ENCODE peak calls at places on chromosome 2, in five cellular contexts. One of them, this sample, is unnamed.

GRCh38 chr2:135245055-135245454 is 193.0 kb downstream of the RAB3GAP1 start:
- DNase-seq in upper lobe of right lung: no peak
- DNase-seq in osteocyte: no peak
- DNase-seq in GM10248: no peak
- DNase-seq in thoracic aorta: no peak
- DNase-seq in this sample: no peak

GRCh38 chr2:238083919-238084318 is 16.2 kb upstream of the ESPNL start:
- DNase-seq in upper lobe of right lung: no peak
- DNase-seq in osteocyte: peak
- DNase-seq in GM10248: no peak
- DNase-seq in thoracic aorta: no peak
- DNase-seq in this sample: no peak

GRCh38 chr2:8821276-8822217 is 15.9 kb downstream of the KIDINS220 start:
- DNase-seq in upper lobe of right lung: no peak
- DNase-seq in osteocyte: no peak
- DNase-seq in GM10248: no peak
- DNase-seq in thoracic aorta: peak
- DNase-seq in this sample: no peak

GRCh38 chr2:98461650-98462049 is 17.0 kb downstream of the INPP4A start:
- DNase-seq in upper lobe of right lung: no peak
- DNase-seq in osteocyte: no peak
- DNase-seq in GM10248: no peak
- DNase-seq in thoracic aorta: no peak
- DNase-seq in this sample: no peak

GRCh38 chr2:112155331-112156151 is 17.4 kb downstream of the FBLN7 start:
- DNase-seq in upper lobe of right lung: peak
- DNase-seq in osteocyte: no peak
- DNase-seq in GM10248: no peak
- DNase-seq in thoracic aorta: no peak
- DNase-seq in this sample: no peak

GRCh38 chr2:233470007-233470687 is 96.4 kb downstream of the USP40 start:
- DNase-seq in upper lobe of right lung: peak
- DNase-seq in osteocyte: no peak
- DNase-seq in GM10248: no peak
- DNase-seq in thoracic aorta: no peak
- DNase-seq in this sample: no peak

GRCh38 chr2:97688062-97688827 is 18.7 kb downstream of the C2orf92 start:
- DNase-seq in upper lobe of right lung: no peak
- DNase-seq in osteocyte: peak
- DNase-seq in GM10248: peak
- DNase-seq in thoracic aorta: no peak
- DNase-seq in this sample: no peak

GRCh38 chr2:233990261-233990798 is 60.2 kb upstream of the SPP2 start:
- DNase-seq in upper lobe of right lung: no peak
- DNase-seq in osteocyte: no peak
- DNase-seq in GM10248: no peak
- DNase-seq in thoracic aorta: no peak
- DNase-seq in this sample: no peak

GRCh38 chr2:11530864-11531451 is 2.9 kb upstream of the GREB1 start:
- DNase-seq in upper lobe of right lung: no peak
- DNase-seq in osteocyte: peak
- DNase-seq in GM10248: no peak
- DNase-seq in thoracic aorta: no peak
- DNase-seq in this sample: no peak

GRCh38 chr2:37376421-37377186 is 32.2 kb downstream of the QPCT start:
- DNase-seq in upper lobe of right lung: no peak
- DNase-seq in osteocyte: no peak
- DNase-seq in GM10248: peak
- DNase-seq in thoracic aorta: no peak
- DNase-seq in this sample: peak

GRCh38 chr2:241065355-241065803 is 36.7 kb downstream of the MTERF4 start:
- DNase-seq in upper lobe of right lung: no peak
- DNase-seq in osteocyte: peak
- DNase-seq in GM10248: no peak
- DNase-seq in thoracic aorta: no peak
- DNase-seq in this sample: peak

GRCh38 chr2:231931481-231931915 is 5.3 kb upstream of the NPPC start:
- DNase-seq in upper lobe of right lung: no peak
- DNase-seq in osteocyte: peak
- DNase-seq in GM10248: no peak
- DNase-seq in thoracic aorta: no peak
- DNase-seq in this sample: no peak

GRCh38 chr2:225668606-225669266 is 269.2 kb downstream of the NYAP2 start:
- DNase-seq in upper lobe of right lung: no peak
- DNase-seq in osteocyte: no peak
- DNase-seq in GM10248: peak
- DNase-seq in thoracic aorta: no peak
- DNase-seq in this sample: peak

GRCh38 chr2:193584001-193584400 is 1389.3 kb upstream of the TMEFF2 start:
- DNase-seq in upper lobe of right lung: no peak
- DNase-seq in osteocyte: no peak
- DNase-seq in GM10248: no peak
- DNase-seq in thoracic aorta: no peak
- DNase-seq in this sample: no peak

GRCh38 chr2:169964740-169965139 is 137.5 kb downstream of the UBR3 start:
- DNase-seq in upper lobe of right lung: no peak
- DNase-seq in osteocyte: no peak
- DNase-seq in GM10248: no peak
- DNase-seq in thoracic aorta: no peak
- DNase-seq in this sample: no peak

GRCh38 chr2:1132328-1132964 is 181.8 kb downstream of the SNTG2 start:
- DNase-seq in upper lobe of right lung: no peak
- DNase-seq in osteocyte: no peak
- DNase-seq in GM10248: no peak
- DNase-seq in thoracic aorta: no peak
- DNase-seq in this sample: no peak

GRCh38 chr2:130183500-130184373 is 1.7 kb downstream of the MZT2B start:
- DNase-seq in upper lobe of right lung: no peak
- DNase-seq in osteocyte: no peak
- DNase-seq in GM10248: no peak
- DNase-seq in thoracic aorta: no peak
- DNase-seq in this sample: no peak

GRCh38 chr2:175187378-175187777 is 5.9 kb upstream of the ATP5MC3 start:
- DNase-seq in upper lobe of right lung: no peak
- DNase-seq in osteocyte: no peak
- DNase-seq in GM10248: no peak
- DNase-seq in thoracic aorta: no peak
- DNase-seq in this sample: peak

GRCh38 chr2:182897137-182897536 is 30.7 kb upstream of the FRZB start:
- DNase-seq in upper lobe of right lung: no peak
- DNase-seq in osteocyte: no peak
- DNase-seq in GM10248: no peak
- DNase-seq in thoracic aorta: no peak
- DNase-seq in this sample: no peak

GRCh38 chr2:106638043-106638442 is 150.9 kb downstream of the CD8B2 start:
- DNase-seq in upper lobe of right lung: no peak
- DNase-seq in osteocyte: no peak
- DNase-seq in GM10248: no peak
- DNase-seq in thoracic aorta: no peak
- DNase-seq in this sample: peak

GRCh38 chr2:235766206-235766794 is 272.5 kb downstream of the AGAP1 start:
- DNase-seq in upper lobe of right lung: no peak
- DNase-seq in osteocyte: peak
- DNase-seq in GM10248: peak
- DNase-seq in thoracic aorta: peak
- DNase-seq in this sample: peak

GRCh38 chr2:178152033-178152432 is 39.8 kb downstream of the RBM45 start:
- DNase-seq in upper lobe of right lung: no peak
- DNase-seq in osteocyte: no peak
- DNase-seq in GM10248: no peak
- DNase-seq in thoracic aorta: no peak
- DNase-seq in this sample: no peak

GRCh38 chr2:221262651-221263050 is 309.5 kb downstream of the EPHA4 start:
- DNase-seq in upper lobe of right lung: no peak
- DNase-seq in osteocyte: no peak
- DNase-seq in GM10248: no peak
- DNase-seq in thoracic aorta: no peak
- DNase-seq in this sample: no peak

GRCh38 chr2:226077031-226077430 is 677.5 kb downstream of the NYAP2 start:
- DNase-seq in upper lobe of right lung: no peak
- DNase-seq in osteocyte: no peak
- DNase-seq in GM10248: no peak
- DNase-seq in thoracic aorta: no peak
- DNase-seq in this sample: no peak

GRCh38 chr2:126804347-126804746 is 94.3 kb upstream of the TEX51 start:
- DNase-seq in upper lobe of right lung: peak
- DNase-seq in osteocyte: peak
- DNase-seq in GM10248: no peak
- DNase-seq in thoracic aorta: no peak
- DNase-seq in this sample: no peak

GRCh38 chr2:191515536-191515935 is 162.4 kb upstream of the NABP1 start:
- DNase-seq in upper lobe of right lung: no peak
- DNase-seq in osteocyte: no peak
- DNase-seq in GM10248: no peak
- DNase-seq in thoracic aorta: no peak
- DNase-seq in this sample: no peak

GRCh38 chr2:27583390-27583915 is 611 bp downstream of the ZNF512 start:
- DNase-seq in upper lobe of right lung: no peak
- DNase-seq in osteocyte: no peak
- DNase-seq in GM10248: no peak
- DNase-seq in thoracic aorta: no peak
- DNase-seq in this sample: no peak

GRCh38 chr2:137161250-137161649 is 395.9 kb downstream of the THSD7B start:
- DNase-seq in upper lobe of right lung: no peak
- DNase-seq in osteocyte: no peak
- DNase-seq in GM10248: no peak
- DNase-seq in thoracic aorta: no peak
- DNase-seq in this sample: no peak

GRCh38 chr2:232190796-232191195 is 187.8 kb upstream of the ALPP start:
- DNase-seq in upper lobe of right lung: no peak
- DNase-seq in osteocyte: no peak
- DNase-seq in GM10248: no peak
- DNase-seq in thoracic aorta: no peak
- DNase-seq in this sample: no peak

GRCh38 chr2:18833941-18834340 is 244.6 kb upstream of the NT5C1B start:
- DNase-seq in upper lobe of right lung: no peak
- DNase-seq in osteocyte: no peak
- DNase-seq in GM10248: no peak
- DNase-seq in thoracic aorta: no peak
- DNase-seq in this sample: no peak

GRCh38 chr2:39513641-39514094 is 76.6 kb upstream of the MAP4K3 start:
- DNase-seq in upper lobe of right lung: no peak
- DNase-seq in osteocyte: no peak
- DNase-seq in GM10248: peak
- DNase-seq in thoracic aorta: peak
- DNase-seq in this sample: peak

GRCh38 chr2:25131253-25131566 is 37.2 kb downstream of the POMC start:
- DNase-seq in upper lobe of right lung: no peak
- DNase-seq in osteocyte: no peak
- DNase-seq in GM10248: no peak
- DNase-seq in thoracic aorta: no peak
- DNase-seq in this sample: no peak
- TF ChIP-seq CTCF in upper lobe of right lung: no peak
- TF ChIP-seq CTCF in osteocyte: no peak
- TF ChIP-seq CTCF in GM10248: no peak
- TF ChIP-seq CTCF in thoracic aorta: no peak
- TF ChIP-seq CTCF in this sample: no peak

GRCh38 chr2:166104773-166105172 is 23.0 kb downstream of the SCN1A start:
- DNase-seq in upper lobe of right lung: no peak
- DNase-seq in osteocyte: no peak
- DNase-seq in GM10248: no peak
- DNase-seq in thoracic aorta: no peak
- DNase-seq in this sample: no peak

GRCh38 chr2:166112193-166112605 is 15.6 kb downstream of the SCN1A start:
- DNase-seq in upper lobe of right lung: no peak
- DNase-seq in osteocyte: no peak
- DNase-seq in GM10248: no peak
- DNase-seq in thoracic aorta: no peak
- DNase-seq in this sample: no peak

GRCh38 chr2:166104084-166104483 is 23.7 kb downstream of the SCN1A start:
- DNase-seq in upper lobe of right lung: no peak
- DNase-seq in osteocyte: no peak
- DNase-seq in GM10248: no peak
- DNase-seq in thoracic aorta: no peak
- DNase-seq in this sample: no peak

GRCh38 chr2:166106431-166107015 is 21.3 kb downstream of the SCN1A start:
- DNase-seq in upper lobe of right lung: no peak
- DNase-seq in osteocyte: no peak
- DNase-seq in GM10248: no peak
- DNase-seq in thoracic aorta: no peak
- DNase-seq in this sample: no peak
- TF ChIP-seq CTCF in upper lobe of right lung: no peak
- TF ChIP-seq CTCF in osteocyte: peak
- TF ChIP-seq CTCF in GM10248: no peak
- TF ChIP-seq CTCF in thoracic aorta: no peak
- TF ChIP-seq CTCF in this sample: no peak

GRCh38 chr2:50791271-50791670 is 240.7 kb downstream of the NRXN1 start:
- DNase-seq in upper lobe of right lung: no peak
- DNase-seq in osteocyte: no peak
- DNase-seq in GM10248: no peak
- DNase-seq in thoracic aorta: no peak
- DNase-seq in this sample: no peak

GRCh38 chr2:50785781-50786180 is 246.2 kb downstream of the NRXN1 start:
- DNase-seq in upper lobe of right lung: no peak
- DNase-seq in osteocyte: no peak
- DNase-seq in GM10248: no peak
- DNase-seq in thoracic aorta: no peak
- DNase-seq in this sample: no peak

GRCh38 chr2:50783116-50783515 is 248.8 kb downstream of the NRXN1 start:
- DNase-seq in upper lobe of right lung: no peak
- DNase-seq in osteocyte: no peak
- DNase-seq in GM10248: no peak
- DNase-seq in thoracic aorta: no peak
- DNase-seq in this sample: no peak

GRCh38 chr2:50786345-50786744 is 245.6 kb downstream of the NRXN1 start:
- DNase-seq in upper lobe of right lung: no peak
- DNase-seq in osteocyte: no peak
- DNase-seq in GM10248: no peak
- DNase-seq in thoracic aorta: no peak
- DNase-seq in this sample: no peak

GRCh38 chr2:50787636-50788035 is 244.3 kb downstream of the NRXN1 start:
- DNase-seq in upper lobe of right lung: no peak
- DNase-seq in osteocyte: no peak
- DNase-seq in GM10248: no peak
- DNase-seq in thoracic aorta: no peak
- DNase-seq in this sample: no peak
- TF ChIP-seq CTCF in upper lobe of right lung: no peak
- TF ChIP-seq CTCF in osteocyte: no peak
- TF ChIP-seq CTCF in GM10248: no peak
- TF ChIP-seq CTCF in thoracic aorta: no peak
- TF ChIP-seq CTCF in this sample: no peak

DNA sequence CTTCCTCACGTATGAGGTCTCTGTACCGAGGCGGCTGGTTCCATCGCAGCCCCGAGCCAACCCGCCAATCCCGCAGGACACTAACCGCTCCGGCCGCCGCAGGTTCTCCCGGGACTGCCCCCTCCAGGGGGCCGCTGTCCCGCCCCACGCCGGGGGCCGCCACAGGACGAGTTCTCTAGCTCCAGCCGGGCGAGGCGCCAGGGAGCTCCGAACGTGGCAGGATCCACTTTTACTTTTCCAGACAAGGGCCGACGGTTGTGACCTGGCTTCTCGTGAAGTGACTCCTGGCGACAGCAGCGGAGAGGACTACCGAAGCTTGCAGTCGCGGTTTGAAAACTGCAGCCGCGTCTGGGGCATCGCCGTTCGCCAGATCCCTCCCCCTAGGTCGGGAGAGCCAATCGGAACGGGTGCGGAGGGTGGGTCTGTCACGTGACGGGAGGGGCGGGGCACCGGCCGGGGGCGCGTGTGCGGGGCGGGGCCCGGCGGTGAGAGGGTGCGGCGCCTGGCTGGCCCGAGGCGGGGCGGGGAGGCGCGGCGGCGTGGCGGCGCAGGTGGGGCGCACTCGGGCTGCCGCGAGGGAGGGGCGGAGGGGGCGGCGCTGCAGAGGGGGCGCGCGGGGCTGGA is at the start of gene STK17B:
- DNase-seq in upper lobe of right lung: peak
- DNase-seq in osteocyte: peak
- DNase-seq in GM10248: peak
- DNase-seq in thoracic aorta: peak
- DNase-seq in this sample: peak
- TF ChIP-seq CTCF in upper lobe of right lung: peak
- TF ChIP-seq CTCF in osteocyte: no peak
- TF ChIP-seq CTCF in GM10248: peak
- TF ChIP-seq CTCF in thoracic aorta: peak
- TF ChIP-seq CTCF in this sample: no peak